ENCODE peak calls at places on chromosomes 7 and 10, in ten cellular contexts. One of them, this sample, is unnamed.

GRCh38 chr10:94614558-94614957 is 69.0 kb downstream of the HELLS start:
- DNase-seq in thoracic aorta: no peak
- DNase-seq in heart right ventricle: no peak
- DNase-seq in heart left ventricle: no peak
- DNase-seq in PC-9: no peak
- DNase-seq in spleen: no peak
- DNase-seq in CD8-positive, alpha-beta T cell: no peak
- DNase-seq in colonic mucosa: no peak
- DNase-seq in neural progenitor cell: no peak
- DNase-seq in Caco-2: no peak
- DNase-seq in this sample: no peak

GRCh38 chr10:44878704-44879530 is 32.2 kb upstream of the TMEM72 start:
- DNase-seq in thoracic aorta: peak; percentile 21
- DNase-seq in heart right ventricle: peak; percentile 91
- DNase-seq in heart left ventricle: peak; percentile 89
- DNase-seq in PC-9: peak; percentile 37
- DNase-seq in spleen: peak; percentile 90
- DNase-seq in CD8-positive, alpha-beta T cell: peak; percentile 65
- DNase-seq in colonic mucosa: peak; percentile 90
- DNase-seq in neural progenitor cell: peak; percentile 95
- DNase-seq in Caco-2: peak; percentile 88
- DNase-seq in this sample: peak; percentile 65

GRCh38 chr7:146772581-146772980 is 656.0 kb downstream of the CNTNAP2 start:
- DNase-seq in thoracic aorta: no peak
- DNase-seq in heart right ventricle: no peak
- DNase-seq in heart left ventricle: no peak
- DNase-seq in PC-9: no peak
- DNase-seq in spleen: no peak
- DNase-seq in CD8-positive, alpha-beta T cell: no peak
- DNase-seq in colonic mucosa: no peak
- DNase-seq in neural progenitor cell: peak; percentile 44
- DNase-seq in Caco-2: peak; percentile 50
- DNase-seq in this sample: no peak

GRCh38 chr10:34906021-34906965 is 91.2 kb upstream of the PARD3 start:
- DNase-seq in thoracic aorta: no peak
- DNase-seq in heart right ventricle: no peak
- DNase-seq in heart left ventricle: no peak
- DNase-seq in PC-9: peak; percentile 63
- DNase-seq in spleen: no peak
- DNase-seq in CD8-positive, alpha-beta T cell: no peak
- DNase-seq in colonic mucosa: no peak
- DNase-seq in neural progenitor cell: peak; percentile 74
- DNase-seq in Caco-2: peak; percentile 59
- DNase-seq in this sample: peak; percentile 18

GRCh38 chr7:585229-585711 is 65.6 kb upstream of the PDGFA start:
- DNase-seq in thoracic aorta: no peak
- DNase-seq in heart right ventricle: no peak
- DNase-seq in heart left ventricle: no peak
- DNase-seq in PC-9: no peak
- DNase-seq in spleen: no peak
- DNase-seq in CD8-positive, alpha-beta T cell: no peak
- DNase-seq in colonic mucosa: no peak
- DNase-seq in neural progenitor cell: no peak
- DNase-seq in Caco-2: no peak
- DNase-seq in this sample: no peak

GRCh38 chr7:149720372-149721083 is 52.9 kb downstream of the ZNF467 start:
- DNase-seq in thoracic aorta: no peak
- DNase-seq in heart right ventricle: peak; percentile 87
- DNase-seq in heart left ventricle: peak; percentile 83
- DNase-seq in PC-9: no peak
- DNase-seq in spleen: peak; percentile 73
- DNase-seq in CD8-positive, alpha-beta T cell: no peak
- DNase-seq in colonic mucosa: no peak
- DNase-seq in neural progenitor cell: no peak
- DNase-seq in Caco-2: peak; percentile 43
- DNase-seq in this sample: peak; percentile 90

GRCh38 chr10:132293416-132294195 is 14.1 kb downstream of the STK32C start:
- DNase-seq in thoracic aorta: no peak
- DNase-seq in heart right ventricle: no peak
- DNase-seq in heart left ventricle: no peak
- DNase-seq in PC-9: no peak
- DNase-seq in spleen: peak; percentile 67
- DNase-seq in CD8-positive, alpha-beta T cell: no peak
- DNase-seq in colonic mucosa: no peak
- DNase-seq in neural progenitor cell: peak; percentile 54
- DNase-seq in Caco-2: peak; percentile 28
- DNase-seq in this sample: no peak

GRCh38 chr7:149856-150636 is 42.3 kb upstream of the FAM20C start:
- DNase-seq in thoracic aorta: no peak
- DNase-seq in heart right ventricle: peak; percentile 60
- DNase-seq in heart left ventricle: peak; percentile 51
- DNase-seq in PC-9: peak; percentile 60
- DNase-seq in spleen: peak; percentile 94
- DNase-seq in CD8-positive, alpha-beta T cell: peak; percentile 24
- DNase-seq in colonic mucosa: peak; percentile 44
- DNase-seq in neural progenitor cell: no peak
- DNase-seq in Caco-2: peak; percentile 71
- DNase-seq in this sample: peak; percentile 44

DNA sequence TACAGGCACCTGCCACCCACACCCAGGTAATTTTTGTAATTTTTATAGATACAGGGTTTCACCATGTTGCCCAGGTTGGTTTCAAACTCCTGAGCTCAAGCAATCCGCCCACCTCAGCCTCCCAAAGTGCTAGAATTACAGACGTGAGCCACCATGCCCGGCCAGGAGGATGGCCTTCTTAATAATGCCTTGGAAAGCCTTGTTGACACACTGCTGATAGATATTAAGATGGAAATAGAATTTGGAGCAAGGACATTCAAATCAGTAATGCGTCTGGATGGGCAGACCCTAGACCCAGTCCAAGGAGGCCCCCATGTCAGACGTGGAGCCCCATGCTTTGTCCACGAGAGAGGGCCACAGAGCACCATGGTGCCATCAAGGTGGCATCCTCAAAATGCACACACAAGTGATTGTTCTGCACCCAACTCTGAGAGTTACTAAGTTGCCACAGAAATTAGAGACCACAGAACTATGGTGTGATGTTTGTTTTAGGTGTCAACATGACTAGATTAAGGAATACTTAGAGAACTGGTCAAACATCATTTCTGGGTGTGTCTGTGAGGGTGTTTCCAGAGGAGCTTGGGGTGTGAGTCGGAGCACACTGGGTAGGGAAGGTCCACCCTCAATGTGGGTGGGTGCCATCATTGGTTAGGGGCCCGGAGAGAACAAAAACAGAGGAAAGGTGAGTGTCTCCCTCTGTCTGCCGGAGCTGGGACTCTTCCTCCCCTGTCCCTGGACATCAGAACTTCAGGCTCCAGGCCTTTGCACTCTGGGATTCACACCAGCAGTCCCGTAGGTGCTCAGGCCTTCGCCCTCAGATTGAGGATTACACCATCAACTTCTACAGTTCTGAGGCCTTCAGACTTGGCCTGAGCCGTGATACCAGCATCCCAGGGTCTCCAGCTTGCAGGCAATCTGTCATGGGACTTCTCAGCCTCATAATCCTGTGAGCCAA is 34.5 kb downstream of the EBF3 start:
- DNase-seq in thoracic aorta: no peak
- DNase-seq in heart right ventricle: no peak
- DNase-seq in heart left ventricle: no peak
- DNase-seq in PC-9: no peak
- DNase-seq in spleen: peak; percentile 30
- DNase-seq in CD8-positive, alpha-beta T cell: no peak
- DNase-seq in colonic mucosa: no peak
- DNase-seq in neural progenitor cell: peak; percentile 22
- DNase-seq in Caco-2: no peak
- DNase-seq in this sample: no peak
- TF ChIP-seq CTCF in thoracic aorta: no peak
- TF ChIP-seq CTCF in heart right ventricle: peak; percentile 11
- TF ChIP-seq CTCF in heart left ventricle: peak; percentile 26
- TF ChIP-seq CTCF in PC-9: no peak
- TF ChIP-seq CTCF in spleen: no peak
- TF ChIP-seq CTCF in CD8-positive, alpha-beta T cell: no peak
- TF ChIP-seq CTCF in colonic mucosa: no peak
- TF ChIP-seq CTCF in neural progenitor cell: peak; percentile 38
- TF ChIP-seq CTCF in Caco-2: peak; percentile 24
- TF ChIP-seq CTCF in this sample: no peak

GRCh38 chr10:5449227-5449626 is 36.9 kb downstream of the NET1 start:
- DNase-seq in thoracic aorta: no peak
- DNase-seq in heart right ventricle: no peak
- DNase-seq in heart left ventricle: no peak
- DNase-seq in PC-9: no peak
- DNase-seq in spleen: no peak
- DNase-seq in CD8-positive, alpha-beta T cell: no peak
- DNase-seq in colonic mucosa: no peak
- DNase-seq in neural progenitor cell: no peak
- DNase-seq in Caco-2: no peak
- DNase-seq in this sample: no peak

GRCh38 chr10:5448333-5449048 is 36.1 kb downstream of the NET1 start:
- DNase-seq in thoracic aorta: no peak
- DNase-seq in heart right ventricle: no peak
- DNase-seq in heart left ventricle: no peak
- DNase-seq in PC-9: no peak
- DNase-seq in spleen: no peak
- DNase-seq in CD8-positive, alpha-beta T cell: no peak
- DNase-seq in colonic mucosa: no peak
- DNase-seq in neural progenitor cell: no peak
- DNase-seq in Caco-2: no peak
- DNase-seq in this sample: no peak

GRCh38 chr10:5447071-5447470 is 34.7 kb downstream of the NET1 start:
- DNase-seq in thoracic aorta: no peak
- DNase-seq in heart right ventricle: no peak
- DNase-seq in heart left ventricle: no peak
- DNase-seq in PC-9: no peak
- DNase-seq in spleen: no peak
- DNase-seq in CD8-positive, alpha-beta T cell: no peak
- DNase-seq in colonic mucosa: no peak
- DNase-seq in neural progenitor cell: no peak
- DNase-seq in Caco-2: no peak
- DNase-seq in this sample: no peak

GRCh38 chr10:5446390-5446926 is 34.1 kb downstream of the NET1 start:
- DNase-seq in thoracic aorta: peak; percentile 73
- DNase-seq in heart right ventricle: peak; percentile 88
- DNase-seq in heart left ventricle: peak; percentile 89
- DNase-seq in PC-9: peak; percentile 95
- DNase-seq in spleen: peak; percentile 95
- DNase-seq in CD8-positive, alpha-beta T cell: peak; percentile 71
- DNase-seq in colonic mucosa: peak; percentile 99
- DNase-seq in neural progenitor cell: peak; percentile 97
- DNase-seq in Caco-2: peak; percentile 94
- DNase-seq in this sample: peak; percentile 86

DNA sequence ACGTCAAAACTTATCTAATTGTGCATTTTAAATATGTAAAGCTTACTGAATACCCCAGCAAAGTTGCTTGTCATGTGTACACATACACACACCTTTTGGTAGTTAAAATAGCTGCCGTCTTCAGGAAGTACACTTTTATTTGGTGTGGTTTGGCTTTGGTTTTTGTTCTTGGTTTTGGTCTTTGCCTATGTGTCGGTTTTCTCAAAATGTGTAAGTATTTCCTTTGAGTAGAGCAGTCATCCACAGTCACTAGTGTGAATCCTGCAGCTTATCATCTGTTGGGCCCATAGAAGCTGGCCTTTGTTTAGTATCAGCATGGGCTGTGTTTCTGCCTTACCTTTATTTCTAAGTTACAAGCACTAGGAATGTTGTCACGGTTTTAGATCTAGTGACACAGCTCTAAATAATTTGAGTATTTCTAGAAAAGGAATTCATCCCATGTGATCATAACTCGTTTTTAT is 35.3 kb downstream of the NET1 start:
- DNase-seq in thoracic aorta: no peak
- DNase-seq in heart right ventricle: no peak
- DNase-seq in heart left ventricle: no peak
- DNase-seq in PC-9: no peak
- DNase-seq in spleen: no peak
- DNase-seq in CD8-positive, alpha-beta T cell: no peak
- DNase-seq in colonic mucosa: no peak
- DNase-seq in neural progenitor cell: peak; percentile 33
- DNase-seq in Caco-2: no peak
- DNase-seq in this sample: no peak
- H3K4me3 ChIP-seq in thoracic aorta: peak overlapping the region; percentile 90
- H3K4me3 ChIP-seq in heart right ventricle: peak overlapping the region; percentile 56
- H3K4me3 ChIP-seq in heart left ventricle: peak overlapping the region; percentile 60
- H3K4me3 ChIP-seq in PC-9: peak overlapping the region; percentile 91
- H3K4me3 ChIP-seq in spleen: peak overlapping the region; percentile 41
- H3K4me3 ChIP-seq in CD8-positive, alpha-beta T cell: no peak overlapping the region
- H3K4me3 ChIP-seq in colonic mucosa: peak overlapping the region; percentile 40
- H3K4me3 ChIP-seq in neural progenitor cell: peak overlapping the region; percentile 44
- H3K4me3 ChIP-seq in Caco-2: peak overlapping the region; percentile 96
- H3K4me3 ChIP-seq in this sample: peak overlapping the region; percentile 62

GRCh38 chr10:130358981-130359650 is 222.9 kb downstream of the GLRX3 start:
- DNase-seq in thoracic aorta: no peak
- DNase-seq in heart right ventricle: no peak
- DNase-seq in heart left ventricle: no peak
- DNase-seq in PC-9: no peak
- DNase-seq in spleen: no peak
- DNase-seq in CD8-positive, alpha-beta T cell: no peak
- DNase-seq in colonic mucosa: no peak
- DNase-seq in neural progenitor cell: no peak
- DNase-seq in Caco-2: peak; percentile 9
- DNase-seq in this sample: no peak
- H3K9me3 ChIP-seq in thoracic aorta: no peaks in the 10 kb centered on the region
- H3K9me3 ChIP-seq in heart right ventricle: no peaks in the 10 kb centered on the region
- H3K9me3 ChIP-seq in heart left ventricle: no peaks in the 10 kb centered on the region
- H3K9me3 ChIP-seq in PC-9: no peaks in the 10 kb centered on the region
- H3K9me3 ChIP-seq in spleen: peaks cover 3% of the 10 kb centered on the region
- H3K9me3 ChIP-seq in CD8-positive, alpha-beta T cell: no peaks in the 10 kb centered on the region
- H3K9me3 ChIP-seq in colonic mucosa: no peaks in the 10 kb centered on the region
- H3K9me3 ChIP-seq in neural progenitor cell: no peaks in the 10 kb centered on the region
- H3K9me3 ChIP-seq in Caco-2: no peaks in the 10 kb centered on the region
- H3K9me3 ChIP-seq in this sample: no peaks in the 10 kb centered on the region

GRCh38 chr7:23426876-23427275 is 43.4 kb downstream of the IGF2BP3 start:
- DNase-seq in thoracic aorta: no peak
- DNase-seq in heart right ventricle: no peak
- DNase-seq in heart left ventricle: no peak
- DNase-seq in PC-9: no peak
- DNase-seq in spleen: no peak
- DNase-seq in CD8-positive, alpha-beta T cell: no peak
- DNase-seq in colonic mucosa: no peak
- DNase-seq in neural progenitor cell: no peak
- DNase-seq in Caco-2: no peak
- DNase-seq in this sample: no peak

GRCh38 chr7:23431596-23432284 is 38.6 kb downstream of the IGF2BP3 start:
- DNase-seq in thoracic aorta: no peak
- DNase-seq in heart right ventricle: no peak
- DNase-seq in heart left ventricle: no peak
- DNase-seq in PC-9: no peak
- DNase-seq in spleen: no peak
- DNase-seq in CD8-positive, alpha-beta T cell: no peak
- DNase-seq in colonic mucosa: no peak
- DNase-seq in neural progenitor cell: no peak
- DNase-seq in Caco-2: no peak
- DNase-seq in this sample: no peak

GRCh38 chr7:23434147-23434676 is 36.1 kb downstream of the IGF2BP3 start:
- DNase-seq in thoracic aorta: no peak
- DNase-seq in heart right ventricle: no peak
- DNase-seq in heart left ventricle: no peak
- DNase-seq in PC-9: no peak
- DNase-seq in spleen: no peak
- DNase-seq in CD8-positive, alpha-beta T cell: no peak
- DNase-seq in colonic mucosa: no peak
- DNase-seq in neural progenitor cell: no peak
- DNase-seq in Caco-2: no peak
- DNase-seq in this sample: no peak

DNA sequence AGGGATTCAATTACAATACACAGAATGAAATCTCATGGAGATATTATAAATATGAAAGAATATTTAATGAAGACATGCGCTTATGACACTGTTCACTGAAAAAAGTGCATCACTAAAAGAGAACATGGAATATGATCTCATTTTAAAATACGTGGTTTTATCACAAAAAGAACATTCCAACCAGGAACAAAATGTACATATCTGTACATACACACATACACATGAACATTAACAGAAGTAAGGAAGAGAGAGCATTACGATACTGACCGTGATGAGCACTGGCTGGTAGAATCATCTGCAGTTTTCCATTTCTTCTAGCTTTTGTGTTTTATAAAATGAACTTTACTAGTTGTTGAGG is 39.4 kb downstream of the IGF2BP3 start:
- DNase-seq in thoracic aorta: no peak
- DNase-seq in heart right ventricle: no peak
- DNase-seq in heart left ventricle: no peak
- DNase-seq in PC-9: no peak
- DNase-seq in spleen: no peak
- DNase-seq in CD8-positive, alpha-beta T cell: no peak
- DNase-seq in colonic mucosa: no peak
- DNase-seq in neural progenitor cell: no peak
- DNase-seq in Caco-2: no peak
- DNase-seq in this sample: no peak
- TF ChIP-seq CTCF in thoracic aorta: no peak
- TF ChIP-seq CTCF in heart right ventricle: no peak
- TF ChIP-seq CTCF in heart left ventricle: no peak
- TF ChIP-seq CTCF in PC-9: no peak
- TF ChIP-seq CTCF in spleen: no peak
- TF ChIP-seq CTCF in CD8-positive, alpha-beta T cell: no peak
- TF ChIP-seq CTCF in colonic mucosa: no peak
- TF ChIP-seq CTCF in neural progenitor cell: no peak
- TF ChIP-seq CTCF in Caco-2: no peak
- TF ChIP-seq CTCF in this sample: no peak

This sample was measured in gastrocnemius medialis.